ENCODE peak calls at places on chromosomes 3 and 15, in seven cellular contexts. J, T, Q, D, M, L and O are unnamed samples.

GRCh38 chr15:81163961-81164800 is 30.1 kb downstream of the CFAP161 start:
- DNase-seq in J (no peak), T (no peak), Q (peak), D (peak), M (peak), L (no peak), O (no peak)

GRCh38 chr15:29924750-29925149 is 102.5 kb upstream of the TJP1 start:
- DNase-seq in J (peak), T (peak), Q (peak), D (peak), M (peak), L (peak), O (no peak)

GRCh38 chr3:131568460-131568859 is 65.7 kb upstream of the MRPL3 start:
- DNase-seq in J (no peak), T (peak), Q (no peak), D (no peak), M (peak), L (no peak), O (no peak)

GRCh38 chr15:57510647-57511046 is 81.1 kb upstream of the MYZAP start:
- DNase-seq in J (no peak), T (no peak), Q (peak), D (peak), M (no peak), L (no peak), O (no peak)

GRCh38 chr3:46848271-46849097 is 14.8 kb downstream of the MYL3 start:
- DNase-seq in J (no peak), T (peak), Q (peak), D (peak), M (peak), L (no peak), O (no peak)

GRCh38 chr3:151217208-151217607 is 14.2 kb upstream of the GPR171 start:
- DNase-seq in J (no peak), T (no peak), Q (no peak), D (no peak), M (no peak), L (no peak), O (no peak)

GRCh38 chr3:60803812-60804211 is 447.4 kb downstream of the FHIT start:
- DNase-seq in J (no peak), T (no peak), Q (no peak), D (no peak), M (no peak), L (no peak), O (no peak)

GRCh38 chr3:106425021-106425420 is 556.2 kb upstream of the CBLB start:
- DNase-seq in J (no peak), T (no peak), Q (peak), D (peak), M (no peak), L (no peak), O (no peak)

GRCh38 chr3:182702216-182702615 is 91.1 kb upstream of the ATP11B start:
- DNase-seq in J (no peak), T (no peak), Q (no peak), D (no peak), M (no peak), L (no peak), O (no peak)

GRCh38 chr3:149638401-149639092 is 19.3 kb downstream of the WWTR1 start:
- DNase-seq in J (no peak), T (no peak), Q (peak), D (peak), M (no peak), L (no peak), O (no peak)

GRCh38 chr15:56683925-56684324 is 49.4 kb downstream of the ZNF280D start:
- DNase-seq in J (no peak), T (no peak), Q (no peak), D (no peak), M (no peak), L (no peak), O (no peak)

GRCh38 chr3:140472621-140473020 is 205.2 kb upstream of the TRIM42 start:
- DNase-seq in J (no peak), T (no peak), Q (no peak), D (no peak), M (no peak), L (no peak), O (no peak)

GRCh38 chr3:53150247-53151085 is 10.5 kb upstream of the PRKCD start:
- DNase-seq in J (no peak), T (no peak), Q (peak), D (no peak), M (no peak), L (no peak), O (no peak)

GRCh38 chr15:95557226-95558046 is 773.1 kb upstream of the NR2F2 start:
- DNase-seq in J (no peak), T (peak), Q (peak), D (peak), M (no peak), L (peak), O (no peak)

GRCh38 chr15:95558131-95558530 is 772.4 kb upstream of the NR2F2 start:
- DNase-seq in J (no peak), T (no peak), Q (peak), D (peak), M (no peak), L (no peak), O (no peak)

GRCh38 chr15:95556225-95556624 is 774.3 kb upstream of the NR2F2 start:
- DNase-seq in J (no peak), T (no peak), Q (peak), D (no peak), M (no peak), L (peak), O (no peak)

GRCh38 chr15:95558916-95559315 is 771.6 kb upstream of the NR2F2 start:
- DNase-seq in J (no peak), T (no peak), Q (peak), D (no peak), M (no peak), L (no peak), O (no peak)

DNA sequence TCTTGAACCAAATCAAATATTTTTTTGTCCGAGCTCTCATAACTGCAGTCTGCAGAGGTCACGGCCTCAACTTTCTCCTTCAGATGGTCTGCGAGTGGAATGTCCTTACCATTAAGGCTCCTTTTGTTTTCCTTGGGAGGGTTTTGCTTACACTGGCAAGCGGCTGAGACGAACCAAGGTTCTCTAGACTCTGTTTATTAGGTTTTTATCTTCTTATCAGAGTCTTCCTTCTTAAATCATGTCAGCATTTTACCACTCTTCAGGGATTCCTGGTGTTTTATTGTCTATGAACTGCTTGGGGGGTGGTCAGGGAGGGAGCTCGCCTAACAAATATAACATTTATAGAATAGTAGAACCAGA is 773.7 kb upstream of the NR2F2 start:
- DNase-seq in J (no peak), T (peak), Q (no peak), D (peak), M (no peak), L (no peak), O (no peak)
- H3K23ac ChIP-seq in J (no peak), T (no peak), Q (peak), D (no peak), M (no peak), L (no peak), O (no peak)

GRCh38 chr3:100992086-100993033 is 861 bp downstream of the ABI3BP start:
- DNase-seq in J (no peak), T (peak), Q (peak), D (peak), M (no peak), L (no peak), O (no peak)

GRCh38 chr3:100988080-100988479 is 5.1 kb downstream of the ABI3BP start:
- DNase-seq in J (no peak), T (no peak), Q (no peak), D (no peak), M (no peak), L (no peak), O (no peak)

GRCh38 chr3:100994187-100994586 is 966 bp upstream of the ABI3BP start:
- DNase-seq in J (no peak), T (no peak), Q (no peak), D (no peak), M (no peak), L (no peak), O (no peak)

GRCh38 chr3:100994809-100995208 is 1.6 kb upstream of the ABI3BP start:
- DNase-seq in J (no peak), T (no peak), Q (no peak), D (no peak), M (no peak), L (no peak), O (no peak)

DNA sequence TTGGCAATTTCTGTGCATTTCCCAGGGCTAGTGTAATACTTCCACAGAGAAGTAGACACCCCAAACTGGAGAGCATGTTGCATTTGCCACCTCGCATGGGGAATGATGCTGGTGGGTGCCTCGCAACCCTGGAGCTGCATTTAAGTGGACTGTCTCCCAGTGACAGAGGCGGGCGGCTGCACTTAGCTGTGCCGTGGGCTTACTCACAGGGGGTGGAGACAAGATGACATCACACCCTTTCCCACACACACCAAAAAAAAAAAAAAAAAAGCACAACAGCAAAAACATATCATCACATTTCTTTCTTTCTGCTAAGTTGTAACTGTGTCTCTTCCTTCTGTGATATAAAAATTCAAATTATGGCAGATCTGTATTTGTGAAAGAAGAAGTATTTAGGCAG is at the start of gene ABI3BP:
- DNase-seq in J (no peak), T (peak), Q (peak), D (peak), M (no peak), L (peak), O (no peak)
- H3K23ac ChIP-seq in J (no peak), T (no peak), Q (peak), D (no peak), M (no peak), L (no peak), O (no peak)

GRCh38 chr3:177345049-177345972 is 148.0 kb upstream of the TBL1XR1 start:
- DNase-seq in J (no peak), T (peak), Q (peak), D (peak), M (peak), L (peak), O (no peak)

GRCh38 chr3:177343122-177343521 is 145.8 kb upstream of the TBL1XR1 start:
- DNase-seq in J (no peak), T (no peak), Q (no peak), D (no peak), M (no peak), L (no peak), O (no peak)

GRCh38 chr3:177338697-177339219 is 141.5 kb upstream of the TBL1XR1 start:
- DNase-seq in J (no peak), T (peak), Q (peak), D (peak), M (no peak), L (no peak), O (peak)

GRCh38 chr3:177340243-177340830 is 143.1 kb upstream of the TBL1XR1 start:
- DNase-seq in J (no peak), T (peak), Q (no peak), D (no peak), M (no peak), L (no peak), O (no peak)

GRCh38 chr3:177341766-177342165 is 144.5 kb upstream of the TBL1XR1 start:
- DNase-seq in J (no peak), T (no peak), Q (no peak), D (no peak), M (no peak), L (no peak), O (no peak)
- H3K23ac ChIP-seq in J (no peak), T (no peak), Q (no peak), D (no peak), M (no peak), L (no peak), O (no peak)

DNA sequence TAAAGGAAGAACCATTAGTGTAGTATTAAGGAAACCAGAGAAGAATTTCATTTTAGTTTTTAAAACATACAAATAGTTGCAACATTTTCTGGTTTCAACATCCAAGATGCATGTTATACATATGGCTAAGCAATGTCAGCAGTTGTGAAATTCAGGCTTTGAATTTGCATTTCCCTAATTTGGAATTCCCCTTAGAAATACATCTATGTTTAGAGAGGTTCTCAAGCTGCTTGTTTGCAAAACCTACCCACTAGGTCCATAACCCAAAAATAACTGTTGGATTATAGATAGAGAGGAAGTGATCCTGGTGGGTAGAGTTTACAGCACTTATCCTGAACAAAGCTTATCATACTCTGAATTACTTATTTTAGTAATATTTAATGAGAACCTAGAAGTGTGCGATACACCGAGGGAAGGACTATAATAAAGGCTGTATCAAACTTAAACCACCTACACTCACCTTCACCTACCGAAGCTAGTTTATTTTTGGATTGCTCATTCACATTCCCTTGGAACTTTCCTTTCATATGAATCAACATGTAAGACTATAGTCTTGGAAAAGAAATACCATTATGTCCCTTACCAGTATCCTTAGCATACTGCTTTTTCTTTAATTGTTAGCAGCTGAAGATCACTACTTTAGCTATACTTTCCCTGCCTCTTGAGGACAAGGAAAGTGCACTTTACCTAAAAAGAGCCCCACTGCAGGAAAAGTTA is 60.6 kb downstream of the CHAC1 start:
- DNase-seq in J (no peak), T (no peak), Q (peak), D (peak), M (no peak), L (no peak), O (no peak)
- H3K23ac ChIP-seq in J (no peak), T (no peak), Q (peak), D (no peak), M (no peak), L (no peak), O (no peak)

GRCh38 chr3:45007091-45007490 is 19.0 kb upstream of the CLEC3B start:
- DNase-seq in J (no peak), T (no peak), Q (no peak), D (no peak), M (no peak), L (no peak), O (no peak)
- H3K23ac ChIP-seq in J (peak), T (no peak), Q (no peak), D (no peak), M (no peak), L (no peak), O (no peak)

DNA sequence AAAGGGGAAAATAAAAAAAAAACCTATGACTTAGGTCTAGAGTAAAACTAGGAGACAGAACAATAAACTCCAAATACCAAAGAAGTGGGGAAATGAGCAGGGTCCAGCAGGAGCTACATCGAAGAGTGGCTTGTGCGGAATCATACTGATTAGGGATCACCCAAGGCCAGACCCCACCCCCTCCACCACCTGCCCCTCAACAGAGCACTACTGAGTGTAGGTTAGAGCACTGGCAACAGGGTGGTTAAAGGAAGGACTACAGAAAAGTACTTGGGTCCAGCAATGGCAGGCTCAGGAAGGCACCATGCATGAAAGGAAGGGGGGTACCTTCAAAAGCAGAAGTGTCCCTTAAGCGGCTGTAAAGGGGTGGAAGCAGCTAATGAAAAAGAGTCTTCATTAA is 96.2 kb downstream of the UBE3A start:
- DNase-seq in J (no peak), T (no peak), Q (no peak), D (no peak), M (no peak), L (no peak), O (no peak)
- H3K23ac ChIP-seq in J (no peak), T (no peak), Q (no peak), D (no peak), M (no peak), L (no peak), O (no peak)